ENCODE peak calls at places on chromosomes 3 and 15, in nine cellular contexts. B is activated B cell treated with CpG ODN at 0.5 μM for 24 hours; Y is psoas muscle; E is T1000; L is activated naive CD4-positive, alpha-beta T cell treated with anti-CD3 and anti-CD28 coated beads, Interleukin-2, amount 50 U/mL, for 16 hours; D is HS-5; M is stimulated activated CD4-positive, alpha-beta T cell treated with anti-CD3 and anti-CD28 coated beads, Interleukin-1b, Interleukin-23, amount 100 ng/mL, for 4 hours; Z is germinal center; N is effector memory CD4-positive, alpha-beta T cell. G is an unnamed sample.

GRCh38 chr15:88864861-88865497 is 30.4 kb downstream of the HAPLN3 start:
- DNase-seq in Y (no peak), E (no peak), M (no peak), L (no peak), N (no peak), B (no peak), Z (no peak), D (no peak), G (no peak)

GRCh38 chr15:90165659-90166489 is 35.3 kb upstream of the SEMA4B start:
- DNase-seq in L (peak; percentile 24), Y (peak; percentile 68), Z (no peak), B (no peak), N (no peak), D (peak; percentile 98), M (peak; percentile 15), E (peak; percentile 95), G (peak; percentile 15)

GRCh38 chr3:31185004-31185357 is 290.5 kb upstream of the GADL1 start:
- DNase-seq in B (no peak), N (no peak), M (no peak), D (no peak), L (no peak), Y (no peak), Z (no peak), E (no peak), G (no peak)

GRCh38 chr3:25665646-25666136 is 984 bp upstream of the TOP2B start:
- DNase-seq in Z (no peak), D (no peak), Y (no peak), B (no peak), E (no peak), L (no peak), N (no peak), M (no peak), G (no peak)

GRCh38 chr3:122626515-122627180 is 49.2 kb downstream of the PARP15 start:
- DNase-seq in Z (no peak), B (no peak), D (no peak), E (no peak), Y (no peak), N (no peak), L (no peak), M (no peak), G (no peak)

GRCh38 chr3:95595416-95596075 is 1218.8 kb upstream of the EPHA6 start:
- DNase-seq in M (no peak), E (no peak), Y (no peak), B (no peak), N (no peak), Z (no peak), L (no peak), D (no peak), G (no peak)

GRCh38 chr3:155391104-155391503 is 97.6 kb upstream of the STRIT1 start:
- DNase-seq in N (no peak), Z (no peak), Y (no peak), M (no peak), L (no peak), D (no peak), E (no peak), B (no peak), G (no peak)

GRCh38 chr3:149449100-149449654 is 25.3 kb upstream of the TM4SF4 start:
- DNase-seq in Y (no peak), Z (no peak), D (no peak), L (no peak), M (no peak), N (no peak), E (no peak), B (no peak), G (no peak)

GRCh38 chr3:194472290-194472920 is 14.4 kb downstream of the ATP13A3 start:
- DNase-seq in M (no peak), Z (peak; percentile 31), N (no peak), L (no peak), B (no peak), E (no peak), Y (no peak), D (peak; percentile 35), G (peak; percentile 38)

GRCh38 chr15:88243895-88244787 is 12.4 kb downstream of the NTRK3 start:
- DNase-seq in E (no peak), B (no peak), N (no peak), M (no peak), Y (no peak), L (no peak), D (no peak), Z (peak; percentile 54), G (no peak)

GRCh38 chr15:52040167-52040900 is 21.3 kb downstream of the MAPK6 start:
- DNase-seq in E (no peak), M (no peak), Y (no peak), D (no peak), N (no peak), B (no peak), L (no peak), Z (no peak), G (no peak)

GRCh38 chr3:162302983-162303624 is 806.5 kb downstream of the OTOL1 start:
- DNase-seq in E (no peak), M (no peak), Z (no peak), L (no peak), D (no peak), Y (no peak), B (no peak), N (no peak), G (no peak)

GRCh38 chr15:69156726-69157381 is 3.6 kb upstream of the GLCE start:
- DNase-seq in N (no peak), Z (no peak), M (no peak), E (no peak), Y (no peak), D (no peak), L (no peak), B (no peak), G (no peak)

GRCh38 chr3:11565492-11565891 is 78.2 kb downstream of the VGLL4 start:
- DNase-seq in Z (no peak), E (no peak), D (no peak), L (no peak), Y (no peak), B (no peak), M (no peak), N (no peak), G (no peak)

GRCh38 chr3:158244274-158244673 is 134.4 kb downstream of the RSRC1 start:
- DNase-seq in E (no peak), Z (no peak), B (no peak), D (no peak), Y (no peak), L (no peak), N (no peak), M (no peak), G (no peak)

GRCh38 chr3:11810276-11810675 is 36.4 kb downstream of the TAMM41 start:
- DNase-seq in M (no peak), N (no peak), B (no peak), E (no peak), Z (no peak), L (no peak), Y (no peak), D (no peak), G (no peak)

GRCh38 chr3:138933981-138934691 is 12.8 kb downstream of the FOXL2 start:
- DNase-seq in M (no peak), L (no peak), Z (no peak), E (no peak), B (no peak), N (no peak), D (no peak), Y (no peak), G (no peak)

GRCh38 chr3:127820221-127820870 is 2.0 kb downstream of the MGLL start:
- DNase-seq in L (no peak), N (no peak), D (no peak), B (no peak), Y (no peak), M (no peak), Z (no peak), E (no peak), G (no peak)

GRCh38 chr3:181252626-181253025 is 263.1 kb upstream of the DNAJC19 start:
- DNase-seq in Y (no peak), B (no peak), L (no peak), D (no peak), Z (no peak), E (no peak), N (no peak), M (no peak), G (peak; percentile 99)